ENCODE peak calls at places on chromosomes 11 and 22, in six cellular contexts. C, D, J, W, L and S are unnamed samples.

GRCh38 chr11:120835601-120836228 is 188.2 kb upstream of the TBCEL start:
- DNase-seq in W (no peak), L (no peak), D (peak; percentile 5), J (peak; percentile 31), C (no peak), S (no peak)

GRCh38 chr11:79708319-79708928 is 267.6 kb upstream of the TENM4 start:
- DNase-seq in L (peak; percentile 74), J (peak; percentile 72), C (no peak), D (peak; percentile 53), W (peak; percentile 19), S (peak; percentile 34)

GRCh38 chr11:80524330-80524729 is 1083.5 kb upstream of the TENM4 start:
- DNase-seq in J (no peak), D (no peak), W (no peak), L (no peak), C (no peak), S (no peak)

GRCh38 chr22:44274918-44275665 is 37.7 kb downstream of the SHISAL1 start:
- DNase-seq in L (peak; percentile 39), W (no peak), J (no peak), D (no peak), C (no peak), S (no peak)

GRCh38 chr11:12207384-12208150 is 97.2 kb downstream of the MICAL2 start:
- DNase-seq in W (no peak), C (no peak), D (no peak), J (peak; percentile 56), L (no peak), S (no peak)

GRCh38 chr11:71103266-71103665 is 149.1 kb downstream of the SHANK2 start:
- DNase-seq in J (peak; percentile 97), L (no peak), C (no peak), W (no peak), D (no peak), S (no peak)

GRCh38 chr11:107564877-107565218 is 687 bp downstream of the ALKBH8 start:
- DNase-seq in C (no peak), J (no peak), L (no peak), D (no peak), W (no peak), S (no peak)

GRCh38 chr11:108224908-108225786 is 2.3 kb downstream of the ATM start:
- DNase-seq in W (peak; percentile 81), J (no peak), C (no peak), L (no peak), D (no peak), S (no peak)

GRCh38 chr22:41001722-41002122 is 50.5 kb downstream of the RBX1 start:
- DNase-seq in L (no peak), W (no peak), C (no peak), D (peak; percentile 41), J (peak; percentile 63), S (no peak)

GRCh38 chr11:92920295-92920694 is 49.2 kb upstream of the MTNR1B start:
- DNase-seq in D (no peak), C (no peak), L (no peak), W (no peak), J (no peak), S (no peak)

GRCh38 chr22:17860220-17860965 is 86.1 kb upstream of the BID start:
- DNase-seq in L (no peak), D (no peak), J (no peak), C (no peak), W (no peak), S (no peak)

GRCh38 chr11:117226388-117227385 is 5.2 kb downstream of the PCSK7 start:
- DNase-seq in D (peak; percentile 81), W (peak; percentile 85), C (no peak), L (peak; percentile 77), J (peak; percentile 83), S (peak; percentile 55)

GRCh38 chr11:77346906-77347603 is 45.6 kb upstream of the GDPD4 start:
- DNase-seq in W (no peak), J (no peak), D (no peak), C (no peak), L (no peak), S (no peak)

GRCh38 chr11:124865902-124866851 is 945 bp downstream of the ROBO3 start:
- DNase-seq in W (no peak), L (peak; percentile 88), J (peak; percentile 30), D (no peak), C (no peak), S (peak; percentile 40)

GRCh38 chr11:69691449-69691848 is 12.4 kb downstream of the FGF19 start:
- DNase-seq in W (no peak), L (no peak), C (no peak), D (no peak), J (no peak), S (no peak)

GRCh38 chr22:27217154-27217553 is 559.8 kb downstream of the MIAT start:
- DNase-seq in D (no peak), C (no peak), J (no peak), L (no peak), W (no peak), S (no peak)

GRCh38 chr22:27216444-27216843 is 559.1 kb downstream of the MIAT start:
- DNase-seq in W (no peak), D (no peak), C (no peak), L (no peak), J (no peak), S (no peak)

GRCh38 chr22:27214691-27215090 is 557.3 kb downstream of the MIAT start:
- DNase-seq in W (no peak), J (no peak), C (no peak), L (no peak), D (no peak), S (no peak)

GRCh38 chr22:27213766-27214581 is 556.6 kb downstream of the MIAT start:
- DNase-seq in D (no peak), W (no peak), J (no peak), C (no peak), L (no peak), S (peak; percentile 49)

DNA sequence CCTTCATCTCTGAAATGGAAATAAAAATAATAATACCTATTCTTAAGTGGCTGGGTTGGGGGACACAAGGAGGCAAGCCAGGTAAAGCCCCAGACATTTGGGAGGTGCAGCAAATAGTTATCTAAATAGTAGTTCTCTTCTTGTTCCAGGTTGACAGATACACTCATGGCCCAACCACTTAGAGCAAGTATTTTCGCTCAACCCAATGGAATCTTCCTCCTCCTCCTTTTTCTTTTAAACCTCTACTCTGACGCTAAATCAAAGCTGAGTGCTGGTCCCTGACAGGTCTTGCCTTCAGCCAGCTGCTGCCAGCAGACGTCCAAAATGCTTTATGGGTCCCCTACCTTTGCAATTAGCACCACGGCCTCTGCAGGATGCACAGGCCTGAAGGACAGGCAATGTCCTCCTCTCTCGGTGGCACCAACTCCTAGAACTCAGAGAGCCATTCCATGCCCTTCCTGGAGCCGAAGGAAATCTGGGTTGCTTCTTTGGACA is 558.5 kb downstream of the MIAT start:
- DNase-seq in D (no peak), C (no peak), L (no peak), W (no peak), J (no peak), S (no peak)
- H3K4me1 ChIP-seq in D (no peaks in the 10 kb centered on the region), C (peaks cover 22% of the 10 kb centered on the region), L (no peaks in the 10 kb centered on the region), W (peaks cover 3% of the 10 kb centered on the region), J (no peaks in the 10 kb centered on the region), S (no peaks in the 10 kb centered on the region)

GRCh38 chr11:61333638-61334433 is 808 bp downstream of the TKFC start:
- DNase-seq in W (no peak), D (no peak), J (no peak), L (no peak), C (no peak), S (no peak)

GRCh38 chr11:61332823-61333637 is at the start of the genes DDB1 and TKFC:
- DNase-seq in J (peak; percentile 97), L (peak; percentile 99), D (peak; percentile 89), C (peak; percentile 63), W (peak; percentile 96), S (peak; percentile 95)

GRCh38 chr11:61332266-61332822 is 561 bp downstream of the DDB1 start:
- DNase-seq in J (peak; percentile 26), W (peak; percentile 10), C (no peak), L (no peak), D (peak; percentile 52), S (peak; percentile 21)

GRCh38 chr11:61329871-61330270 is 3.0 kb downstream of the DDB1 start:
- DNase-seq in J (no peak), W (no peak), L (no peak), C (no peak), D (no peak), S (no peak)

GRCh38 chr11:61331636-61332035 is 1.3 kb downstream of the DDB1 start:
- DNase-seq in W (no peak), C (no peak), D (no peak), J (no peak), L (no peak), S (no peak)
- H3K4me3 ChIP-seq in W (peak overlapping the region; percentile 98), C (peak overlapping the region; percentile 80), D (peak overlapping the region; percentile 98), J (peak overlapping the region; percentile 95), L (peak overlapping the region; percentile 99), S (no peak overlapping the region)

DNA sequence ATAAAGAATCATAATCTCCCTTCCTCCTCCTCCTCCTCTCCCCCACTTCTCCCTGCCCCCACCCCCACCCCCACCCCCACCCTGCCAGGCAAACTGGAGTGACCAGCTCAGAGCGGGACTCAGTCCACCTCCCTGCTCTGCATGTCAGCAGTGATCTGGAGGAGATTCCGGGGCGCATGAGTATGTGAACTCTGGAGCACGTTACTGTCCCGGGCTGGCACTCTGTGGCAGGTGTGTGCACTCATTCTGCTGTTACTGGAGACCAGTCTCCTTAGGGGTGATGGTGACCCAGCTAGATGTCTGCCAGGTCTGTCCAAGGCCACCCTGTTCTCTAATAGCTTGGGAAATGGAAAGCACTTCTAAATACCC is 33.9 kb downstream of the MARK2 start:
- DNase-seq in D (no peak), C (no peak), J (no peak), L (no peak), W (no peak), S (peak; percentile 74)
- H3K4me1 ChIP-seq in D (peaks cover 26% of the 10 kb centered on the region), C (peaks cover 73% of the 10 kb centered on the region), J (peaks cover 52% of the 10 kb centered on the region), L (no peaks in the 10 kb centered on the region), W (no peaks in the 10 kb centered on the region), S (peaks cover 67% of the 10 kb centered on the region)

GRCh38 chr22:22614065-22614464 is 30.3 kb upstream of the GGTLC2 start:
- DNase-seq in J (no peak), D (no peak), L (peak; percentile 62), C (no peak), W (no peak), S (no peak)

GRCh38 chr22:22618923-22619322 is 25.5 kb upstream of the GGTLC2 start:
- DNase-seq in L (no peak), C (no peak), D (no peak), W (no peak), J (no peak), S (no peak)

GRCh38 chr22:22619765-22620414 is 24.5 kb upstream of the GGTLC2 start:
- DNase-seq in D (no peak), C (no peak), L (no peak), W (no peak), J (no peak), S (no peak)

GRCh38 chr22:22618448-22618847 is 26.0 kb upstream of the GGTLC2 start:
- DNase-seq in J (no peak), D (no peak), L (no peak), W (no peak), C (no peak), S (no peak)

DNA sequence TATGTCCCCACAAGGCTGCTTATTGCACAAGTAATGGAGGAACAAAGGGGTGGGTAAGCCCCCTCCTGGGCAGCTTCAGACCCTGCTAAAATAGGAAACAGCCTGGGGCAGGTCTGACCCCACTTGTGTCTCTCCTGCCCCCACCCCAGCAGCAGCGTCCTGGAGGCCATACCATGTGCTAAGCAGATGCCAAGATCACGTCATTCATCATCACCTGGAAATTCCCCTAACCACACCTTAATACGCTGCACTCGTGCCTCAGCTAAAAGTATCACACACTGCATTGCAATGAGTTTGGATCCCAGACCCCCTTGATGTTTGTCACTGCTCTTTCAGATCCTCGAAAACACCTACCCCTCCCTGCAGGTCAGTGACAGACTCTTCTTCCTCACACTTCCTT is 27.8 kb upstream of the GGTLC2 start:
- DNase-seq in C (no peak), L (no peak), W (peak; percentile 19), D (no peak), J (no peak), S (no peak)
- H3K4me3 ChIP-seq in C (no peak overlapping the region), L (no peak overlapping the region), W (no peak overlapping the region), D (no peak overlapping the region), J (no peak overlapping the region), S (no peak overlapping the region)